ENCODE peak calls at places on chromosome 6, in seven cellular contexts. T is kidney glomerular epithelial cell, I is MV-4-11, H is endothelial cell, D is heart right ventricle, G is amygdala, U is neural crest cell. P is an unnamed sample.

GRCh38 chr6:18835976-18836375 is 448.8 kb downstream of the RNF144B start:
- DNase-seq in T (no peak), I (no peak), H (no peak), D (no peak), G (no peak), U (no peak), P (no peak)

GRCh38 chr6:70494833-70495232 is 71.9 kb upstream of the SDHAF4 start:
- DNase-seq in T (no peak), I (no peak), H (no peak), D (no peak), G (no peak), U (no peak), P (no peak)

GRCh38 chr6:132456700-132457143 is 55.4 kb upstream of the MOXD1 start:
- DNase-seq in T (no peak), I (peak; percentile 80), H (no peak), D (peak; percentile 58), G (peak; percentile 9), U (no peak), P (no peak)

GRCh38 chr6:51077967-51078518 is 259.4 kb downstream of the TFAP2B start:
- DNase-seq in T (no peak), I (no peak), H (no peak), D (no peak), G (no peak), U (no peak), P (no peak)

GRCh38 chr6:87700729-87701675 is 1.0 kb downstream of the AKIRIN2 start:
- DNase-seq in T (peak; percentile 53), I (peak; percentile 33), H (peak; percentile 35), D (peak; percentile 31), G (peak; percentile 19), U (peak; percentile 39), P (peak; percentile 65)

GRCh38 chr6:34243901-34244884 is 4.6 kb downstream of the SMIM29 start:
- DNase-seq in T (peak; percentile 86), I (peak; percentile 77), H (no peak), D (peak; percentile 53), G (peak; percentile 22), U (no peak), P (no peak)

GRCh38 chr6:100353276-100354015 is 111.3 kb downstream of the SIM1 start:
- DNase-seq in T (peak; percentile 11), I (peak; percentile 61), H (no peak), D (no peak), G (no peak), U (no peak), P (no peak)

GRCh38 chr6:139882234-139882633 is 507.8 kb upstream of the CITED2 start:
- DNase-seq in T (peak; percentile 65), I (no peak), H (no peak), D (no peak), G (no peak), U (no peak), P (no peak)

GRCh38 chr6:21263531-21264287 is 329.8 kb upstream of the SOX4 start:
- DNase-seq in T (peak; percentile 17), I (peak; percentile 85), H (no peak), D (no peak), G (no peak), U (no peak), P (peak; percentile 61)

GRCh38 chr6:125377621-125378020 is 75.9 kb upstream of the HDDC2 start:
- DNase-seq in T (no peak), I (peak; percentile 97), H (no peak), D (no peak), G (no peak), U (no peak), P (no peak)

GRCh38 chr6:3247255-3248146 is 11.2 kb upstream of the PSMG4 start:
- DNase-seq in T (peak; percentile 48), I (no peak), H (no peak), D (peak; percentile 44), G (peak; percentile 93), U (peak; percentile 68), P (peak; percentile 87)

GRCh38 chr6:107075951-107076381 is 39.3 kb downstream of the BEND3 start:
- DNase-seq in T (peak; percentile 71), I (peak; percentile 20), H (no peak), D (no peak), G (peak; percentile 11), U (no peak), P (no peak)

GRCh38 chr6:70234561-70235236 is 68.2 kb downstream of the COL9A1 start:
- DNase-seq in T (no peak), I (no peak), H (no peak), D (no peak), G (no peak), U (no peak), P (no peak)

GRCh38 chr6:158737710-158738615 is 81.2 kb downstream of the EZR start:
- DNase-seq in T (no peak), I (peak; percentile 87), H (no peak), D (no peak), G (no peak), U (no peak), P (no peak)

GRCh38 chr6:129678463-129678862 is 31.5 kb downstream of the ARHGAP18 start:
- DNase-seq in T (no peak), I (no peak), H (no peak), D (no peak), G (no peak), U (no peak), P (no peak)

GRCh38 chr6:10205892-10206291 is 209.0 kb downstream of the TFAP2A start:
- DNase-seq in T (no peak), I (peak; percentile 97), H (no peak), D (no peak), G (no peak), U (no peak), P (no peak)

GRCh38 chr6:4727671-4728435 is 48.4 kb upstream of the CDYL start:
- DNase-seq in T (no peak), I (peak; percentile 83), H (no peak), D (no peak), G (no peak), U (no peak), P (no peak)

GRCh38 chr6:2979819-2980464 is 8.6 kb upstream of the SERPINB6 start:
- DNase-seq in T (no peak), I (no peak), H (no peak), D (no peak), G (no peak), U (no peak), P (no peak)

GRCh38 chr6:147322299-147323162 is 118.3 kb downstream of the STXBP5 start:
- DNase-seq in T (no peak), I (peak; percentile 95), H (no peak), D (peak; percentile 7), G (no peak), U (no peak), P (no peak)

GRCh38 chr6:25025919-25026301 is 90.2 kb upstream of the RIPOR2 start:
- DNase-seq in T (no peak), I (no peak), H (no peak), D (no peak), G (no peak), U (no peak), P (no peak)

GRCh38 chr6:163404825-163405265 is 9.7 kb upstream of the QKI start:
- DNase-seq in T (no peak), I (peak; percentile 84), H (no peak), D (peak; percentile 49), G (no peak), U (no peak), P (no peak)

GRCh38 chr6:79668381-79668780 is 37.3 kb downstream of the SH3BGRL2 start:
- DNase-seq in T (no peak), I (no peak), H (no peak), D (no peak), G (no peak), U (no peak), P (no peak)

P was measured in NCI-H146.